ENCODE peak calls at places on chromosome 10, in five cellular contexts. O, I, S, L and C are unnamed samples.

GRCh38 chr10:115355162-115355760 is 262.1 kb downstream of the ATRNL1 start:
- DNase-seq in L (peak), O (peak), S (peak), I (peak), C (peak)

GRCh38 chr10:71285180-71285545 is 33.9 kb upstream of the SLC29A3 start:
- DNase-seq in I (peak), O (peak), S (peak), L (no peak), C (peak)

GRCh38 chr10:29160110-29160669 is 128.7 kb upstream of the LYZL1 start:
- DNase-seq in O (no peak), I (peak), L (peak), S (peak), C (peak)

GRCh38 chr10:31953080-31953479 is 24.4 kb upstream of the ARHGAP12 start:
- DNase-seq in O (no peak), I (peak), L (peak), S (no peak), C (no peak)

GRCh38 chr10:28785018-28785417 is 107.7 kb downstream of the BAMBI start:
- DNase-seq in S (no peak), L (no peak), I (no peak), O (no peak), C (no peak)

GRCh38 chr10:101831169-101831811 is 12.3 kb downstream of the KCNIP2 start:
- DNase-seq in I (no peak), S (no peak), L (no peak), O (no peak), C (no peak)

GRCh38 chr10:21336476-21337170 is 188.9 kb downstream of the SKIDA1 start:
- DNase-seq in I (peak), O (peak), S (peak), L (peak), C (peak)

GRCh38 chr10:66322777-66323176 is 603.1 kb upstream of the LRRTM3 start:
- DNase-seq in S (no peak), L (peak), O (no peak), I (no peak), C (no peak)

GRCh38 chr10:92419740-92420553 is 129.0 kb downstream of the MARCHF5 start:
- DNase-seq in L (peak), O (peak), I (peak), S (peak), C (peak)

GRCh38 chr10:50917486-50917885 is 32.1 kb upstream of the A1CF start:
- DNase-seq in I (peak), S (peak), L (peak), O (no peak), C (peak)

GRCh38 chr10:29658984-29659769 is 24.4 kb upstream of the SVIL start:
- DNase-seq in I (peak), O (peak), L (peak), S (peak), C (peak)

GRCh38 chr10:22658745-22659410 is 55.5 kb downstream of the PIP4K2A start:
- DNase-seq in S (peak), L (peak), I (peak), O (no peak), C (no peak)

GRCh38 chr10:80271416-80271815 is 18.0 kb downstream of the MAT1A start:
- DNase-seq in S (no peak), L (no peak), I (no peak), O (no peak), C (no peak)

GRCh38 chr10:61897671-61898434 is 3.6 kb upstream of the ARID5B start:
- DNase-seq in S (peak), L (peak), I (peak), O (peak), C (peak)

GRCh38 chr10:102710604-102711003 is 3.6 kb downstream of the ARL3 start:
- DNase-seq in L (peak), O (no peak), S (peak), I (peak), C (peak)

GRCh38 chr10:74021248-74022055 is 23.5 kb downstream of the VCL start:
- DNase-seq in O (no peak), S (peak), L (peak), I (peak), C (peak)

GRCh38 chr10:11851910-11852309 is 28.8 kb downstream of the PROSER2 start:
- DNase-seq in O (no peak), L (no peak), S (no peak), I (no peak), C (no peak)

GRCh38 chr10:22010973-22011408 is 7.5 kb upstream of the DNAJC1 start:
- DNase-seq in S (peak), O (no peak), I (peak), L (peak), C (peak)

GRCh38 chr10:92990615-92991014 is 70.0 kb upstream of the CYP26C1 start:
- DNase-seq in S (no peak), L (peak), O (no peak), I (peak), C (no peak)

GRCh38 chr10:26550774-26551526 is 112.8 kb downstream of the APBB1IP start:
- DNase-seq in O (peak), L (no peak), I (no peak), S (no peak), C (no peak)

GRCh38 chr10:109280837-109281236 is 642.5 kb downstream of the XPNPEP1 start:
- DNase-seq in I (no peak), L (no peak), S (no peak), O (no peak), C (no peak)

GRCh38 chr10:121324678-121325213 is 273.5 kb downstream of the FGFR2 start:
- DNase-seq in S (no peak), O (no peak), I (no peak), L (no peak), C (no peak)

DNA sequence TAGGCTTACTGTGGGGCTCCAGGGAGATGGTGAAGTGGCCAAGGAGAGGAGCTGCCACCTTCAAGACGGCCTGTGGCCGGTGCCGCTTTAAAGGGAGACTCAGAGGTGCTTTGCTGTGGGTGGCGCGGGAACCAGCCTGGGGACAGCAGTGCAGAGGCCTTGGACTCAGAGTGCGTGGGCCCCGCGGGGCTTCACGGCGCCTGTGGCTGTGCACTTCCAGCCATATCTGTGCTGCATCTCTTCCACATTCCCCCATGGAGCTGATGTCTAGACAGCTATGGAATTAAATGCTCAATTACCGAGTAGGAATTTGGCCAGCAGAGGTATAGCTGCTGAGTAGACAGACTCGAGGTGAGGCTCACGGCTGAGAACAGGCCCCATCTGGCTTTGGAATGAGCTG is 41.7 kb downstream of the HTRA1 start:
- DNase-seq in I (no peak), O (no peak), S (no peak), L (peak), C (no peak)
- H3K4me3 ChIP-seq in I (no peak), O (no peak), S (no peak), L (no peak), C (no peak)

GRCh38 chr10:35765039-35765662 is 123.1 kb upstream of the FZD8 start:
- DNase-seq in L (no peak), S (no peak), I (no peak), O (no peak), C (no peak)
- TF ChIP-seq CTCF in L (no peak), S (no peak), I (no peak), O (no peak), C (no peak)

DNA sequence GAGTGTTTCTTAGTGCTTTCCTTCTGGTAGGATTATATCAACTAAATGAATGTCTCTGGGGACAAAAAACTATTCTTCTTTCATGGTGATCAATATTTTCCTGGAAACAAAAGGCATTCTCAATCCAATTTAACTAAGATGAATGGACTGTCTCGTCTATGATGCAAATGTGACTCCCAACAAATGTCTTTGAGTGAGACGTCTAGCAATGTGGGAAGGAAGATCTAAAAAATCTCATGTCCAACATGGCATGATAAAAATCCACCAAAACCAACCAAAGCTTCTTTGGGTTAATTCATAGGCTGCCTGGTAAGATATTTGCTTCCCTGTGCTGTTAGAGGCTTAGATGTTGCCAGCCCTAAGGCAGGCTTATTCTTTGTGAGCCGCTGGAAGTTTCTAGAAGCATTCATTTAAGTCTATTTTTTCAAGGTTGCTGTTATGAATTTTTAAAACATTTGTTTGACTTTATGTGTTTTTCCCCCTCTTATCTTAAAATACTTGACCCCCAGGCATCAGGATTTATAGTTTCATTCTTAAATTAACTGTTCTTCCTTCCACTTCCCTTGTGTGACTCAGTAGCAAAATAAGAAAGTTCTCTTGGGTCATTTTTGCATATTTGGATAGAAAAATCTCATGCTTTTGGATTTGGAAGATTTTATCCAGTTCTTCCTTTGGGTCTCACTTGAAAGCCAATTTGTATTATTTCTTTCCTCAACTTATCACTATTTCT is 156.3 kb downstream of the NRP1 start:
- DNase-seq in S (peak), L (no peak), I (no peak), O (no peak), C (no peak)
- H3K4me3 ChIP-seq in S (no peak), L (no peak), I (no peak), O (no peak), C (no peak)

DNA sequence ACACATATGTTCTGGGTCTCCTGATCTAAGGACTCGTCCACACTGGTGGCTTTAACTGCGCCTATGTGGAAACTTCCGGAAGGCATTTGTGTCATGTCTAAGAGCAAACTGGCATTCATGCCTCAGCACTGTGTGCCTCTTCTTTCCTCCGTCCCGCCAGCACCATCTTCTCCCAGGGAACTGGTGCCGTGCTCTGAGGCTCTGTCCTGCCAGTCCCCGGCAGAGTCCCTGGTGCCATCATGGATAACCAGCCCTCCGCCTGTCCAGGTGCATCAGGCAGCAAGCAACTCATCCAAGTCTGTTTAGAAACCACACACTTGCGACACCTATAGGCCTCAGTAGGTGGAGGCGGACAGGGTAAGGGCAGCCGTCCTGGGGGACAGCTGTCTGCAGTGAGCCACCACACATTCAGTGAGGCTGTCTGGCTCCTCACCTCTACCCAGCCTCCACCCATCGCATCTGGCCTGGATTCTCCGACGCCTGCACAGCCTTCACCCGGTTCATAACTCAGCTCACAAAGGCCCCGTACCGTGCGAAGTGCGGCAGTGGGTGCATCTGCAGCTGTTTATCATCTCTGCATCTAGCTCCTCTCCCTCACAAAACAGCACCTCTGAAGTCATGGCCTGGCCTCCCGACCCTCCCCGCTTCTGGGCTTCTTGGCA is 162.7 kb downstream of the DIP2C start:
- DNase-seq in S (no peak), O (peak), I (no peak), L (no peak), C (no peak)
- TF ChIP-seq CTCF in S (no peak), O (peak), I (no peak), L (peak), C (no peak)

GRCh38 chr10:95741807-95742528 is 14.0 kb upstream of the ENTPD1 start:
- DNase-seq in L (peak), O (no peak), S (peak), I (peak), C (peak)
- H3K4me3 ChIP-seq in L (no peak), O (no peak), S (no peak), I (no peak), C (no peak)

GRCh38 chr10:81820418-81820817 is 54.6 kb upstream of the NRG3 start:
- DNase-seq in O (peak), S (no peak), I (no peak), L (no peak), C (peak)
- TF ChIP-seq CTCF in O (peak), S (no peak), I (no peak), L (peak), C (peak)